ENCODE peak calls at places on chromosome 13, in four cellular contexts. X, E, O and J are unnamed samples.

GRCh38 chr13:99432637-99433542 is 68.4 kb upstream of the TM9SF2 start:
- DNase-seq in X (peak; percentile 73), E (no peak), O (peak; percentile 75), J (no peak)

GRCh38 chr13:83452292-83452950 is 429.9 kb downstream of the SLITRK1 start:
- DNase-seq in X (no peak), E (no peak), O (no peak), J (no peak)

GRCh38 chr13:40589285-40590109 is 76.9 kb downstream of the FOXO1 start:
- DNase-seq in X (no peak), E (no peak), O (peak; percentile 94), J (peak; percentile 33)

GRCh38 chr13:112248909-112249592 is 127.1 kb upstream of the SPACA7 start:
- DNase-seq in X (no peak), E (no peak), O (no peak), J (no peak)

GRCh38 chr13:23905766-23906165 is 8.5 kb upstream of the C1QTNF9B start:
- DNase-seq in X (no peak), E (no peak), O (no peak), J (no peak)

GRCh38 chr13:36046672-36047071 is 84.5 kb downstream of the DCLK1 start:
- DNase-seq in X (no peak), E (no peak), O (no peak), J (no peak)

GRCh38 chr13:28574617-28575142 is 79.8 kb upstream of the FLT1 start:
- DNase-seq in X (peak; percentile 100), E (peak; percentile 80), O (peak; percentile 98), J (peak; percentile 68)

GRCh38 chr13:39916330-39916729 is 260.9 kb downstream of the COG6 start:
- DNase-seq in X (no peak), E (no peak), O (no peak), J (no peak)

GRCh38 chr13:39016087-39016486 is 21.8 kb downstream of the PROSER1 start:
- DNase-seq in X (no peak), E (no peak), O (no peak), J (no peak)

GRCh38 chr13:20297181-20297580 is 65.1 kb upstream of the GJB6 start:
- DNase-seq in X (no peak), E (no peak), O (no peak), J (no peak)

GRCh38 chr13:112779856-112780604 is 90.2 kb downstream of the ATP11A start:
- DNase-seq in X (peak; percentile 52), E (no peak), O (no peak), J (no peak)

GRCh38 chr13:22092791-22093545 is 422.1 kb downstream of the FGF9 start:
- DNase-seq in X (peak; percentile 83), E (no peak), O (no peak), J (no peak)

GRCh38 chr13:113327391-113327765 is 30.3 kb downstream of the LAMP1 start:
- DNase-seq in X (no peak), E (no peak), O (no peak), J (no peak)

GRCh38 chr13:99386495-99386894 is 79.3 kb upstream of the GPR183 start:
- DNase-seq in X (no peak), E (no peak), O (no peak), J (no peak)

GRCh38 chr13:39815345-39816111 is 160.1 kb downstream of the COG6 start:
- DNase-seq in X (no peak), E (no peak), O (peak; percentile 79), J (no peak)

DNA sequence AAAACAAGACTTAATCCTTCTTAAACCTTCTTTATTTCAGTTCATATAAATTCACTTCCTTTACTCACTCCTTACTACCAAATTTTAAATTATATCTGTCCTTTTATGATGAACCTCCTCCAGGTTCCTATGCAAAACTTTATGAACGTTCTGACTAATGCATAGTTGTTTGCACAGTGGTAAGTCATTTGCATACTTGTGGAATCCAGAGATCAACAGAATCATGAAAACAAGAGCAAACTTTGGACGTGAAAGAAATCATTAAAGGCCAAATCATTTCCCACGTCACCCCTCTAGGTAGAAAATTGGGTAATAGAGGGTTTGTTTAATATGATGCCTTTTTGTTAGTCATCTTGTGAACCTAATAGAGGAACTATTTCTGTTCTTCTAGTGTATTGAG is 32.3 kb upstream of the MYCBP2 start:
- DNase-seq in X (peak; percentile 1), E (no peak), O (no peak), J (no peak)
- H2AFZ ChIP-seq in X (no peak overlapping the region), E (no peak overlapping the region), O (no peak overlapping the region), J (no peak overlapping the region)

DNA sequence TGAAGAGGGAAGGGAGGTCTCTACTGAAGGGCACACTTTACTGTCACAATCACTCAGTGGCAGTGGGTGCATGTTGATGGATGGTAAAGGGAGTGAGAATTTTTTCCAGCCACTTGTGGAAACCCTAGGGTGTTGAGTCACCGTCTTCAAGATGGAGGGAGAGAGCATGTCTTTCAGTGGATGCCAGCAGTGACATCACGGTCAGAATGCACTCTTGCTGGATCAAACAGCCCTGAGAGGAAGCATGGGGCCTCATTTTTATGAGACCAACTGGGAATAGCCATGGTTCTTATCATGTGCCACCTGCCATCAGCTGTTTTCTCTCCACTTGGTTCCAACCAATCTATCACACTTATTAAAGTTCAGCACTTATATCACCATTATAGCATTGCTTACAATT is 182.5 kb downstream of the KCNRG start:
- DNase-seq in X (peak; percentile 12), E (no peak), O (no peak), J (no peak)
- H3K9me1 ChIP-seq in X (no peaks in the 10 kb centered on the region), E (peaks cover 2% of the 10 kb centered on the region), O (no peaks in the 10 kb centered on the region), J (no peaks in the 10 kb centered on the region)

GRCh38 chr13:41812237-41812636 is 148.7 kb downstream of the VWA8 start:
- DNase-seq in X (no peak), E (no peak), O (no peak), J (no peak)
- H2AFZ ChIP-seq in X (no peak overlapping the region), E (no peak overlapping the region), O (no peak overlapping the region), J (no peak overlapping the region)

GRCh38 chr13:48014359-48014758 is 13.3 kb upstream of the SUCLA2 start:
- DNase-seq in X (no peak), E (no peak), O (no peak), J (no peak)

GRCh38 chr13:48018637-48019036 is 17.6 kb upstream of the SUCLA2 start:
- DNase-seq in X (no peak), E (no peak), O (no peak), J (no peak)

GRCh38 chr13:48019796-48020195 is 17.7 kb upstream of the NUDT15 start:
- DNase-seq in X (no peak), E (no peak), O (no peak), J (no peak)
- H3K9me1 ChIP-seq in X (no peaks in the 10 kb centered on the region), E (no peaks in the 10 kb centered on the region), O (no peaks in the 10 kb centered on the region), J (no peaks in the 10 kb centered on the region)

DNA sequence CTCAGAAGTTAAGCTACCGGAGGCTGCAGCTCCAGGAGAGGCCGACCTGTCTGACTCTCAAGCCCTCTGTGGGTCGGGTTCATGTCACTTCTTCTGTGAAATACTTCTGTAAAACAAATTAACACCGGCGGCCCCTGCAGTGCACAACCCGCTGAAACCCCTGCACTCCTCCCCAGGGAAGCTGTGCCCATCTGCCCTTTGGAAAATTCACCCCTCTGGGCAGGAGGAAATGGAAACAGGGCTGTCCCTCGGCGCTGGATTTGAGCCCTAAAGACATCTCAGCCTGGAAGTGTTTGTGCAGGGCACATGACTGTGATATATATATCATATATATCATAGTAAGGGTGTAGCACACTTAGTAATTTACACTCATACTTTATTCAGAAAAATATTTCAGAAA is 415.3 kb downstream of the IRS2 start:
- DNase-seq in X (no peak), E (no peak), O (no peak), J (no peak)
- H2AFZ ChIP-seq in X (peak overlapping the region; percentile 8), E (no peak overlapping the region), O (no peak overlapping the region), J (no peak overlapping the region)

GRCh38 chr13:102690883-102691282 is 4.0 kb downstream of the METTL21C start:
- DNase-seq in X (no peak), E (no peak), O (no peak), J (no peak)
- H3K9me1 ChIP-seq in X (no peaks in the 10 kb centered on the region), E (no peaks in the 10 kb centered on the region), O (no peaks in the 10 kb centered on the region), J (no peaks in the 10 kb centered on the region)

GRCh38 chr13:106846571-106846970 is 278.6 kb upstream of the ARGLU1 start:
- DNase-seq in X (no peak), E (no peak), O (no peak), J (no peak)

GRCh38 chr13:106847049-106847448 is 279.1 kb upstream of the ARGLU1 start:
- DNase-seq in X (no peak), E (no peak), O (no peak), J (no peak)

GRCh38 chr13:106851251-106851650 is 283.3 kb upstream of the ARGLU1 start:
- DNase-seq in X (peak; percentile 18), E (no peak), O (no peak), J (no peak)
- H2AFZ ChIP-seq in X (no peak overlapping the region), E (no peak overlapping the region), O (no peak overlapping the region), J (no peak overlapping the region)

DNA sequence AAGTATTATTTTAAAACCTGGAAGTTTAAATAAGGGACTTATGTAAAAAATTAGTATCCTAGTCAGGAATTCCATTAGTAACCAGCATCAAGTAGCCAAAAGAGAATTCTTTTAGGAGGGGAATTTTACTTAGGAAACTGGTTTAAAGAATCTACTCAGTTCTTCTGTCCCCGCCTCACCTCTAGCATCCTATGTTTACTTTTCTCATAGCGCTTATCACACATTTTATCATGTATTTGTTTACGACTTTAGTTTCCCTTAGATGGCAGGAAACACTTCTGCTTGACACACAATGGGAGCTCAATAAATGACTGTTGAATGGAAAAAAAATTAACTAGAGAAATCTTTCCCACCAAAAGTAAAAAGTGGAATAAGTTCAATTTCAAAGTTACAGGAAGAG is 229.1 kb downstream of the KLF5 start:
- DNase-seq in X (no peak), E (no peak), O (no peak), J (no peak)
- H3K9me1 ChIP-seq in X (no peaks in the 10 kb centered on the region), E (no peaks in the 10 kb centered on the region), O (no peaks in the 10 kb centered on the region), J (no peaks in the 10 kb centered on the region)

DNA sequence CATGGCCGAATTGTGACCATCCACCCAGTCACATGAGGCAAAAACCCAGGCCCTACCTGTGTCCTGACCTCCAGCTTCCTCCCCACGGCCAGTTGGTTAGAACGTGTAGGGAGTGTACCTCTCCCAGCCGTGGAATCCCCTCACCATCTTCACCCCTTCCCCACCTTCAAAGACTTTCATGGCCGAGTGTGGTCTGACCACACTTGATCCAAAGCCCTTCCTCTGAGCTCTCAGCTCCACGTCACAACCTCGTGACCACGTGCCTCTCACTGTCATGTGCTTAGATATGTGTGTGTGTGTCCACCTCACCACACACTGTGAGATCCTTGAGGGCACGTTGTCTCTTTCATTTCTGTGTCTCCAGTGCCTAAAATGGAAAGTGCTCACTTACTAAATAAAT is 48.6 kb upstream of the UBE2L5 start:
- DNase-seq in X (no peak), E (no peak), O (no peak), J (no peak)
- H2AFZ ChIP-seq in X (peak overlapping the region; percentile 33), E (peak overlapping the region; percentile 87), O (no peak overlapping the region), J (no peak overlapping the region)